ENCODE peak calls at places on chromosomes 7 and 10, in seven cellular contexts. One of them, this sample, is unnamed.

GRCh38 chr7:6093375-6093774 is 62.2 kb downstream of the ANKRD61 start:
- DNase-seq in COR-L47: no peak
- DNase-seq in tibial artery: no peak
- DNase-seq in WTC11: no peak
- DNase-seq in neural crest cell: no peak
- DNase-seq in activated CD4-positive, alpha-beta T cell treated with anti-CD3 and anti-CD28 coated beads for 24 hours: no peak
- DNase-seq in memory B cell: no peak
- DNase-seq in this sample: no peak

GRCh38 chr10:60974463-60975149 is 30.6 kb upstream of the RHOBTB1 start:
- DNase-seq in COR-L47: no peak
- DNase-seq in tibial artery: no peak
- DNase-seq in WTC11: no peak
- DNase-seq in neural crest cell: no peak
- DNase-seq in activated CD4-positive, alpha-beta T cell treated with anti-CD3 and anti-CD28 coated beads for 24 hours: no peak
- DNase-seq in memory B cell: no peak
- DNase-seq in this sample: no peak

GRCh38 chr10:50619882-50620281 is 3.9 kb downstream of the SGMS1 start:
- DNase-seq in COR-L47: no peak
- DNase-seq in tibial artery: no peak
- DNase-seq in WTC11: no peak
- DNase-seq in neural crest cell: no peak
- DNase-seq in activated CD4-positive, alpha-beta T cell treated with anti-CD3 and anti-CD28 coated beads for 24 hours: no peak
- DNase-seq in memory B cell: no peak
- DNase-seq in this sample: no peak

GRCh38 chr7:4682621-4683042 is 537 bp downstream of the FOXK1 start:
- DNase-seq in COR-L47: peak; percentile 42
- DNase-seq in tibial artery: peak; percentile 47
- DNase-seq in WTC11: peak; percentile 36
- DNase-seq in neural crest cell: no peak
- DNase-seq in activated CD4-positive, alpha-beta T cell treated with anti-CD3 and anti-CD28 coated beads for 24 hours: peak; percentile 22
- DNase-seq in memory B cell: peak; percentile 32
- DNase-seq in this sample: no peak

GRCh38 chr7:11343818-11344413 is 370.2 kb downstream of the PHF14 start:
- DNase-seq in COR-L47: peak; percentile 44
- DNase-seq in tibial artery: no peak
- DNase-seq in WTC11: no peak
- DNase-seq in neural crest cell: peak; percentile 22
- DNase-seq in activated CD4-positive, alpha-beta T cell treated with anti-CD3 and anti-CD28 coated beads for 24 hours: no peak
- DNase-seq in memory B cell: no peak
- DNase-seq in this sample: no peak

GRCh38 chr7:73838642-73839041 is 3.7 kb downstream of the METTL27 start:
- DNase-seq in COR-L47: no peak
- DNase-seq in tibial artery: no peak
- DNase-seq in WTC11: no peak
- DNase-seq in neural crest cell: no peak
- DNase-seq in activated CD4-positive, alpha-beta T cell treated with anti-CD3 and anti-CD28 coated beads for 24 hours: no peak
- DNase-seq in memory B cell: no peak
- DNase-seq in this sample: no peak

GRCh38 chr10:26829810-26830515 is 30.8 kb downstream of the ABI1 start:
- DNase-seq in COR-L47: no peak
- DNase-seq in tibial artery: no peak
- DNase-seq in WTC11: no peak
- DNase-seq in neural crest cell: no peak
- DNase-seq in activated CD4-positive, alpha-beta T cell treated with anti-CD3 and anti-CD28 coated beads for 24 hours: no peak
- DNase-seq in memory B cell: no peak
- DNase-seq in this sample: no peak

GRCh38 chr10:99612167-99612831 is 7.9 kb downstream of the SLC25A28 start:
- DNase-seq in COR-L47: no peak
- DNase-seq in tibial artery: no peak
- DNase-seq in WTC11: peak; percentile 23
- DNase-seq in neural crest cell: peak; percentile 26
- DNase-seq in activated CD4-positive, alpha-beta T cell treated with anti-CD3 and anti-CD28 coated beads for 24 hours: no peak
- DNase-seq in memory B cell: peak; percentile 37
- DNase-seq in this sample: peak; percentile 19

GRCh38 chr7:26469188-26469587 is 177.5 kb downstream of the SNX10 start:
- DNase-seq in COR-L47: no peak
- DNase-seq in tibial artery: no peak
- DNase-seq in WTC11: no peak
- DNase-seq in neural crest cell: no peak
- DNase-seq in activated CD4-positive, alpha-beta T cell treated with anti-CD3 and anti-CD28 coated beads for 24 hours: no peak
- DNase-seq in memory B cell: no peak
- DNase-seq in this sample: no peak

GRCh38 chr7:152543801-152544200 is 108.0 kb upstream of the KMT2C start:
- DNase-seq in COR-L47: no peak
- DNase-seq in tibial artery: no peak
- DNase-seq in WTC11: peak; percentile 51
- DNase-seq in neural crest cell: no peak
- DNase-seq in activated CD4-positive, alpha-beta T cell treated with anti-CD3 and anti-CD28 coated beads for 24 hours: no peak
- DNase-seq in memory B cell: no peak
- DNase-seq in this sample: no peak

GRCh38 chr10:18668026-18668425 is 8.8 kb downstream of the ARL5B start:
- DNase-seq in COR-L47: no peak
- DNase-seq in tibial artery: no peak
- DNase-seq in WTC11: no peak
- DNase-seq in neural crest cell: no peak
- DNase-seq in activated CD4-positive, alpha-beta T cell treated with anti-CD3 and anti-CD28 coated beads for 24 hours: no peak
- DNase-seq in memory B cell: no peak
- DNase-seq in this sample: no peak

GRCh38 chr7:93018666-93019065 is 99.1 kb downstream of the SAMD9 start:
- DNase-seq in COR-L47: no peak
- DNase-seq in tibial artery: no peak
- DNase-seq in WTC11: no peak
- DNase-seq in neural crest cell: no peak
- DNase-seq in activated CD4-positive, alpha-beta T cell treated with anti-CD3 and anti-CD28 coated beads for 24 hours: no peak
- DNase-seq in memory B cell: no peak
- DNase-seq in this sample: no peak

GRCh38 chr7:46297515-46297914 is 376.4 kb upstream of the IGFBP3 start:
- DNase-seq in COR-L47: no peak
- DNase-seq in tibial artery: no peak
- DNase-seq in WTC11: no peak
- DNase-seq in neural crest cell: no peak
- DNase-seq in activated CD4-positive, alpha-beta T cell treated with anti-CD3 and anti-CD28 coated beads for 24 hours: no peak
- DNase-seq in memory B cell: no peak
- DNase-seq in this sample: no peak

GRCh38 chr10:79021331-79021907 is 47.3 kb upstream of the ZMIZ1 start:
- DNase-seq in COR-L47: no peak
- DNase-seq in tibial artery: no peak
- DNase-seq in WTC11: no peak
- DNase-seq in neural crest cell: no peak
- DNase-seq in activated CD4-positive, alpha-beta T cell treated with anti-CD3 and anti-CD28 coated beads for 24 hours: no peak
- DNase-seq in memory B cell: no peak
- DNase-seq in this sample: no peak